ENCODE peak calls at places on chromosomes 4 and X, in nine cellular contexts. P, I, O, L, M, K, B, R and Z are unnamed samples.

GRCh38 chr4:135966936-135967335 is 1565.4 kb downstream of the PCDH18 start:
- DNase-seq in P (no peak), I (no peak), O (no peak), L (no peak), M (no peak), K (no peak), B (no peak), R (no peak), Z (no peak)

GRCh38 chr4:160835789-160836188 is 1328.0 kb downstream of the FSTL5 start:
- DNase-seq in P (no peak), I (no peak), O (no peak), L (no peak), M (no peak), K (no peak), B (no peak), R (no peak), Z (peak)

GRCh38 chrX:106959897-106960296 is 39.7 kb downstream of the CLDN2 start:
- DNase-seq in P (no peak), I (no peak), O (no peak), L (no peak), M (no peak), K (peak), B (no peak), R (peak), Z (peak)

GRCh38 chr4:179867300-179867878 is 2375.8 kb upstream of the TENM3 start:
- DNase-seq in P (no peak), I (peak), O (no peak), L (no peak), M (peak), K (peak), B (no peak), R (peak), Z (peak)

GRCh38 chrX:40100537-40101429 is 3.0 kb upstream of the BCOR start:
- DNase-seq in P (no peak), I (no peak), O (no peak), L (no peak), M (no peak), K (no peak), B (no peak), R (no peak), Z (peak)

GRCh38 chrX:140572724-140573123 is 67.9 kb upstream of the SOX3 start:
- DNase-seq in P (no peak), I (no peak), O (no peak), L (no peak), M (no peak), K (peak), B (peak), R (peak), Z (peak)

GRCh38 chrX:18997916-18998315 is 14.0 kb upstream of the PHKA2 start:
- DNase-seq in P (no peak), I (no peak), O (no peak), L (no peak), M (no peak), K (no peak), B (no peak), R (no peak), Z (no peak)

GRCh38 chr4:37953620-37954325 is 6.4 kb upstream of the PTTG2 start:
- DNase-seq in P (no peak), I (peak), O (no peak), L (peak), M (no peak), K (no peak), B (no peak), R (peak), Z (peak)

GRCh38 chrX:153875391-153876111 is 10.4 kb downstream of the L1CAM start:
- DNase-seq in P (peak), I (no peak), O (no peak), L (no peak), M (peak), K (peak), B (peak), R (peak), Z (peak)

GRCh38 chr4:1033840-1034551 is 22.6 kb downstream of the FGFRL1 start:
- DNase-seq in P (no peak), I (no peak), O (no peak), L (no peak), M (no peak), K (no peak), B (no peak), R (no peak), Z (peak)

GRCh38 chr4:1012031-1012739 is 759 bp downstream of the FGFRL1 start:
- DNase-seq in P (peak), I (no peak), O (peak), L (peak), M (no peak), K (no peak), B (peak), R (no peak), Z (peak)

GRCh38 chr4:5782829-5783476 is 72.0 kb downstream of the EVC start:
- DNase-seq in P (no peak), I (no peak), O (no peak), L (no peak), M (no peak), K (no peak), B (no peak), R (no peak), Z (peak)

GRCh38 chr4:15955670-15956069 is 7.3 kb downstream of the FGFBP2 start:
- DNase-seq in P (no peak), I (no peak), O (no peak), L (no peak), M (no peak), K (no peak), B (no peak), R (peak), Z (peak)

GRCh38 chr4:8697826-8698225 is 105.3 kb downstream of the CPZ start:
- DNase-seq in P (no peak), I (no peak), O (no peak), L (no peak), M (no peak), K (no peak), B (no peak), R (no peak), Z (no peak)

GRCh38 chrX:45756562-45756961 is 555.9 kb upstream of the DIPK2B start:
- DNase-seq in P (no peak), I (no peak), O (no peak), L (no peak), M (no peak), K (no peak), B (no peak), R (no peak), Z (peak)